ENCODE peak calls at places on chromosomes 4 and X, in six cellular contexts. One of them, this sample, is unnamed.

GRCh38 chrX:41666251-41666650 is 22.5 kb upstream of the GPR34 start:
- DNase-seq in MM.1S: no peak
- DNase-seq in neural progenitor cell: no peak
- DNase-seq in fibroblast of lung: peak
- DNase-seq in K562: no peak
- DNase-seq in GM23338: no peak
- DNase-seq in this sample: no peak

GRCh38 chr4:64230709-64231310 is 178.4 kb downstream of the TECRL start:
- DNase-seq in MM.1S: peak
- DNase-seq in neural progenitor cell: peak
- DNase-seq in fibroblast of lung: peak
- DNase-seq in K562: no peak
- DNase-seq in GM23338: peak
- DNase-seq in this sample: no peak

GRCh38 chrX:2629316-2630168 is 61.6 kb upstream of the CD99 start:
- DNase-seq in MM.1S: peak
- DNase-seq in neural progenitor cell: no peak
- DNase-seq in fibroblast of lung: no peak
- DNase-seq in K562: peak
- DNase-seq in GM23338: no peak
- DNase-seq in this sample: peak

GRCh38 chr4:4384837-4385236 is 2.1 kb upstream of the NSG1 start:
- DNase-seq in MM.1S: no peak
- DNase-seq in neural progenitor cell: peak
- DNase-seq in fibroblast of lung: no peak
- DNase-seq in K562: peak
- DNase-seq in GM23338: peak
- DNase-seq in this sample: no peak

GRCh38 chr4:7828926-7829325 is 110.7 kb downstream of the AFAP1 start:
- DNase-seq in MM.1S: no peak
- DNase-seq in neural progenitor cell: no peak
- DNase-seq in fibroblast of lung: peak
- DNase-seq in K562: no peak
- DNase-seq in GM23338: no peak
- DNase-seq in this sample: no peak

GRCh38 chr4:108168672-108169562 is at the start of gene LEF1:
- DNase-seq in MM.1S: peak
- DNase-seq in neural progenitor cell: peak
- DNase-seq in fibroblast of lung: peak
- DNase-seq in K562: peak
- DNase-seq in GM23338: peak
- DNase-seq in this sample: peak

GRCh38 chr4:60724623-60725022 is 475.5 kb upstream of the ADGRL3 start:
- DNase-seq in MM.1S: no peak
- DNase-seq in neural progenitor cell: peak
- DNase-seq in fibroblast of lung: peak
- DNase-seq in K562: no peak
- DNase-seq in GM23338: peak
- DNase-seq in this sample: peak

GRCh38 chr4:108219998-108220397 is 51.3 kb upstream of the LEF1 start:
- DNase-seq in MM.1S: no peak
- DNase-seq in neural progenitor cell: no peak
- DNase-seq in fibroblast of lung: no peak
- DNase-seq in K562: no peak
- DNase-seq in GM23338: no peak
- DNase-seq in this sample: no peak

GRCh38 chrX:32687379-32687778 is 524.0 kb downstream of the DMD start:
- DNase-seq in MM.1S: no peak
- DNase-seq in neural progenitor cell: no peak
- DNase-seq in fibroblast of lung: no peak
- DNase-seq in K562: peak
- DNase-seq in GM23338: peak
- DNase-seq in this sample: no peak

GRCh38 chr4:10596586-10597285 is 87.8 kb downstream of the CLNK start:
- DNase-seq in MM.1S: no peak
- DNase-seq in neural progenitor cell: no peak
- DNase-seq in fibroblast of lung: no peak
- DNase-seq in K562: no peak
- DNase-seq in GM23338: no peak
- DNase-seq in this sample: no peak

DNA sequence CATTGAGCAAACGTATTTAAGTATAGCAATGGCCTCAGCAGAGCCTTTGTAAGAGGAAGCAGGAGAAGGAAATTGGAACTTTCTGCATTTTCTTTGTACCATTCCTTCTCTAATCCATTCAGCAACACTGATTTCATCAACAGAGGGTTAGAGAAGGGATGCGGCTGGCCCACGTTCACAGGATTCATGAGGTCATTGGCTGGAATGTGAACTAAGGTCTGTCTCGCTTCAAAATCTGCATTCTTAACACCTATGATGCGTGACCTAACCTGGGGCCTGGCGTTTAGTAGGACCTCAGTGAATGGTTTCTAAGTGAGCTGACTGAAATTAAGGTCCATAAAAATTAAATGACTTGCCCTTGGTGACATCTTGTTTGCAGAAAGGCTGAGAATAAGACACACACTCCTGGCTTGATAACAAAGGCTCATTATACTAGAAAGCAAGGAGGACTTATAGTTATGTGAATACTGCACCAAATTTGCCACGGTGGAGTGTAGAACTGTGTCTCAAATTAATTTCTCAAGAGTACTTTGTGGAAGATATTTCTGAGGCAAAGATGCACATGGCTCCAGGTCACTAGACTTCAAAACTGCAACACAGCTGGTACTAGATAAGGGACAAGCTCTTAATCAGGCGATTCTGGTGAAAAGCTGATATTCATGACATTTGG is 25.4 kb downstream of the FGFBP1 start:
- DNase-seq in MM.1S: no peak
- DNase-seq in neural progenitor cell: no peak
- DNase-seq in fibroblast of lung: no peak
- DNase-seq in K562: no peak
- DNase-seq in GM23338: no peak
- DNase-seq in this sample: no peak
- H2AFZ ChIP-seq in MM.1S: no peak
- H2AFZ ChIP-seq in neural progenitor cell: peak
- H2AFZ ChIP-seq in fibroblast of lung: no peak
- H2AFZ ChIP-seq in K562: no peak
- H2AFZ ChIP-seq in GM23338: peak
- H2AFZ ChIP-seq in this sample: no peak

GRCh38 chrX:88170528-88170927 is 576.5 kb upstream of the CPXCR1 start:
- DNase-seq in MM.1S: no peak
- DNase-seq in neural progenitor cell: no peak
- DNase-seq in fibroblast of lung: no peak
- DNase-seq in K562: no peak
- DNase-seq in GM23338: no peak
- DNase-seq in this sample: no peak
- H2AFZ ChIP-seq in MM.1S: no peak
- H2AFZ ChIP-seq in neural progenitor cell: no peak
- H2AFZ ChIP-seq in fibroblast of lung: no peak
- H2AFZ ChIP-seq in K562: no peak
- H2AFZ ChIP-seq in GM23338: no peak
- H2AFZ ChIP-seq in this sample: no peak

GRCh38 chrX:47581731-47582647 is at the start of gene TIMP1:
- DNase-seq in MM.1S: peak
- DNase-seq in neural progenitor cell: peak
- DNase-seq in fibroblast of lung: peak
- DNase-seq in K562: peak
- DNase-seq in GM23338: peak
- DNase-seq in this sample: peak
- H2AFZ ChIP-seq in MM.1S: peak
- H2AFZ ChIP-seq in neural progenitor cell: no peak
- H2AFZ ChIP-seq in fibroblast of lung: no peak
- H2AFZ ChIP-seq in K562: peak
- H2AFZ ChIP-seq in GM23338: no peak
- H2AFZ ChIP-seq in this sample: peak

GRCh38 chr4:40190880-40191815 is 5.7 kb upstream of the RHOH start:
- DNase-seq in MM.1S: peak
- DNase-seq in neural progenitor cell: no peak
- DNase-seq in fibroblast of lung: no peak
- DNase-seq in K562: no peak
- DNase-seq in GM23338: no peak
- DNase-seq in this sample: peak

GRCh38 chr4:40189997-40190396 is 6.8 kb upstream of the RHOH start:
- DNase-seq in MM.1S: peak
- DNase-seq in neural progenitor cell: no peak
- DNase-seq in fibroblast of lung: peak
- DNase-seq in K562: no peak
- DNase-seq in GM23338: no peak
- DNase-seq in this sample: no peak

GRCh38 chr4:40193018-40193571 is 3.7 kb upstream of the RHOH start:
- DNase-seq in MM.1S: peak
- DNase-seq in neural progenitor cell: no peak
- DNase-seq in fibroblast of lung: no peak
- DNase-seq in K562: no peak
- DNase-seq in GM23338: no peak
- DNase-seq in this sample: no peak

GRCh38 chr4:40192286-40193017 is 4.4 kb upstream of the RHOH start:
- DNase-seq in MM.1S: peak
- DNase-seq in neural progenitor cell: no peak
- DNase-seq in fibroblast of lung: no peak
- DNase-seq in K562: no peak
- DNase-seq in GM23338: no peak
- DNase-seq in this sample: no peak

GRCh38 chr4:40190465-40190864 is 6.4 kb upstream of the RHOH start:
- DNase-seq in MM.1S: no peak
- DNase-seq in neural progenitor cell: no peak
- DNase-seq in fibroblast of lung: no peak
- DNase-seq in K562: no peak
- DNase-seq in GM23338: no peak
- DNase-seq in this sample: no peak
- H2AFZ ChIP-seq in MM.1S: peak
- H2AFZ ChIP-seq in neural progenitor cell: peak
- H2AFZ ChIP-seq in fibroblast of lung: no peak
- H2AFZ ChIP-seq in K562: peak
- H2AFZ ChIP-seq in GM23338: peak
- H2AFZ ChIP-seq in this sample: no peak

DNA sequence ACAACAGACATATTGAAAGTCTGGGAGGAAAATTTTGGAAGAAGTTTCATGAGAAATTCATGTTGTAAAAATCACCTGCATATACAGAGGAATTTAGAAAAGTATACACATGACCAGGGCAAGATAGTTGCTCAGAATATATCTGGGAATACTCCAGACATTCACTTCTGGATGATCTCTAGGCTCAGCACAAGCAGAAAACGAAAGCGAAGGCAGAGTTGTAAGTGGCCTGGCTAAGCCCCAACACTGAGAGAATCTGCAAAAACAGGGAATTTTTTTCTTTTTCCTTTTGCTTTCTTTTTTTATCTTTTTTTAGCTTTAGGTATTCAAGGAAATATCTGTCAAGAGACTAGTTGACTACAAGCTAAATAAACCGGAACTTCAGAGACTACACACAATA is 207.3 kb downstream of the FGF13 start:
- DNase-seq in MM.1S: no peak
- DNase-seq in neural progenitor cell: no peak
- DNase-seq in fibroblast of lung: no peak
- DNase-seq in K562: no peak
- DNase-seq in GM23338: no peak
- DNase-seq in this sample: no peak
- H2AFZ ChIP-seq in MM.1S: peak
- H2AFZ ChIP-seq in neural progenitor cell: no peak
- H2AFZ ChIP-seq in fibroblast of lung: no peak
- H2AFZ ChIP-seq in K562: no peak
- H2AFZ ChIP-seq in GM23338: no peak
- H2AFZ ChIP-seq in this sample: no peak

GRCh38 chr4:164438321-164438720 is 315.6 kb upstream of the SMIM31 start:
- DNase-seq in MM.1S: no peak
- DNase-seq in neural progenitor cell: no peak
- DNase-seq in fibroblast of lung: peak
- DNase-seq in K562: no peak
- DNase-seq in GM23338: no peak
- DNase-seq in this sample: no peak
- H2AFZ ChIP-seq in MM.1S: no peak
- H2AFZ ChIP-seq in neural progenitor cell: no peak
- H2AFZ ChIP-seq in fibroblast of lung: no peak
- H2AFZ ChIP-seq in K562: no peak
- H2AFZ ChIP-seq in GM23338: peak
- H2AFZ ChIP-seq in this sample: peak

This sample was measured in PC-9.